ENCODE peak calls at places on chromosome 22, in ten cellular contexts. One of them, this sample, is unnamed.
A peak's percentile ranks its signal among the peaks of the same experiment; 100 is the strongest.

GRCh38 chr22:43829904-43830851 is 18.1 kb upstream of the EFCAB6 start:
- DNase-seq in nucleus accumbens: no peak
- DNase-seq in activated gamma-delta T cell: no peak
- DNase-seq in non-pigmented ciliary epithelial cell: no peak
- DNase-seq in ACHN: no peak
- DNase-seq in endothelial cell: no peak
- DNase-seq in AG04450: no peak
- DNase-seq in epithelial cell of esophagus: no peak
- DNase-seq in stomach: no peak
- DNase-seq in posterior vena cava: peak; percentile 89
- DNase-seq in this sample: no peak

GRCh38 chr22:50674127-50674493 is 1.5 kb downstream of the SHANK3 start:
- DNase-seq in nucleus accumbens: no peak
- DNase-seq in activated gamma-delta T cell: no peak
- DNase-seq in non-pigmented ciliary epithelial cell: no peak
- DNase-seq in ACHN: no peak
- DNase-seq in endothelial cell: peak; percentile 59
- DNase-seq in AG04450: no peak
- DNase-seq in epithelial cell of esophagus: no peak
- DNase-seq in stomach: no peak
- DNase-seq in posterior vena cava: no peak
- DNase-seq in this sample: no peak

GRCh38 chr22:27136596-27136995 is 479.2 kb downstream of the MIAT start:
- DNase-seq in nucleus accumbens: no peak
- DNase-seq in activated gamma-delta T cell: no peak
- DNase-seq in non-pigmented ciliary epithelial cell: no peak
- DNase-seq in ACHN: no peak
- DNase-seq in endothelial cell: no peak
- DNase-seq in AG04450: no peak
- DNase-seq in epithelial cell of esophagus: no peak
- DNase-seq in stomach: no peak
- DNase-seq in posterior vena cava: no peak
- DNase-seq in this sample: no peak

GRCh38 chr22:22074634-22075381 is 92.2 kb upstream of the TOP3B start:
- DNase-seq in nucleus accumbens: no peak
- DNase-seq in activated gamma-delta T cell: no peak
- DNase-seq in non-pigmented ciliary epithelial cell: no peak
- DNase-seq in ACHN: peak; percentile 43
- DNase-seq in endothelial cell: no peak
- DNase-seq in AG04450: no peak
- DNase-seq in epithelial cell of esophagus: peak; percentile 55
- DNase-seq in stomach: no peak
- DNase-seq in posterior vena cava: no peak
- DNase-seq in this sample: no peak

GRCh38 chr22:49481651-49482399 is 345.8 kb downstream of the BRD1 start:
- DNase-seq in nucleus accumbens: no peak
- DNase-seq in activated gamma-delta T cell: no peak
- DNase-seq in non-pigmented ciliary epithelial cell: no peak
- DNase-seq in ACHN: peak; percentile 18
- DNase-seq in endothelial cell: no peak
- DNase-seq in AG04450: no peak
- DNase-seq in epithelial cell of esophagus: no peak
- DNase-seq in stomach: no peak
- DNase-seq in posterior vena cava: no peak
- DNase-seq in this sample: no peak

GRCh38 chr22:23220485-23221350 is 40.4 kb downstream of the BCR start:
- DNase-seq in nucleus accumbens: no peak
- DNase-seq in activated gamma-delta T cell: no peak
- DNase-seq in non-pigmented ciliary epithelial cell: no peak
- DNase-seq in ACHN: no peak
- DNase-seq in endothelial cell: no peak
- DNase-seq in AG04450: no peak
- DNase-seq in epithelial cell of esophagus: peak; percentile 85
- DNase-seq in stomach: no peak
- DNase-seq in posterior vena cava: no peak
- DNase-seq in this sample: no peak

GRCh38 chr22:38867496-38868285 is 4.3 kb downstream of the CBX6 start:
- DNase-seq in nucleus accumbens: no peak
- DNase-seq in activated gamma-delta T cell: no peak
- DNase-seq in non-pigmented ciliary epithelial cell: no peak
- DNase-seq in ACHN: no peak
- DNase-seq in endothelial cell: no peak
- DNase-seq in AG04450: no peak
- DNase-seq in epithelial cell of esophagus: no peak
- DNase-seq in stomach: no peak
- DNase-seq in posterior vena cava: peak; percentile 74
- DNase-seq in this sample: no peak

GRCh38 chr22:29914165-29914564 is 31.2 kb downstream of the MTMR3 start:
- DNase-seq in nucleus accumbens: no peak
- DNase-seq in activated gamma-delta T cell: no peak
- DNase-seq in non-pigmented ciliary epithelial cell: peak; percentile 67
- DNase-seq in ACHN: peak; percentile 67
- DNase-seq in endothelial cell: no peak
- DNase-seq in AG04450: peak; percentile 34
- DNase-seq in epithelial cell of esophagus: peak; percentile 86
- DNase-seq in stomach: no peak
- DNase-seq in posterior vena cava: no peak
- DNase-seq in this sample: no peak

GRCh38 chr22:27262371-27262770 is 539.2 kb downstream of the MN1 start:
- DNase-seq in nucleus accumbens: no peak
- DNase-seq in activated gamma-delta T cell: no peak
- DNase-seq in non-pigmented ciliary epithelial cell: no peak
- DNase-seq in ACHN: no peak
- DNase-seq in endothelial cell: no peak
- DNase-seq in AG04450: no peak
- DNase-seq in epithelial cell of esophagus: no peak
- DNase-seq in stomach: no peak
- DNase-seq in posterior vena cava: no peak
- DNase-seq in this sample: no peak

GRCh38 chr22:22943521-22944267 is 56.1 kb downstream of the IGLL5 start:
- DNase-seq in nucleus accumbens: no peak
- DNase-seq in activated gamma-delta T cell: no peak
- DNase-seq in non-pigmented ciliary epithelial cell: no peak
- DNase-seq in ACHN: no peak
- DNase-seq in endothelial cell: peak; percentile 3
- DNase-seq in AG04450: no peak
- DNase-seq in epithelial cell of esophagus: no peak
- DNase-seq in stomach: peak; percentile 21
- DNase-seq in posterior vena cava: peak; percentile 59
- DNase-seq in this sample: no peak

GRCh38 chr22:20084547-20085413 is 4.7 kb downstream of the DGCR8 start:
- DNase-seq in nucleus accumbens: no peak
- DNase-seq in activated gamma-delta T cell: no peak
- DNase-seq in non-pigmented ciliary epithelial cell: no peak
- DNase-seq in ACHN: peak; percentile 27
- DNase-seq in endothelial cell: peak; percentile 52
- DNase-seq in AG04450: no peak
- DNase-seq in epithelial cell of esophagus: no peak
- DNase-seq in stomach: peak; percentile 52
- DNase-seq in posterior vena cava: no peak
- DNase-seq in this sample: no peak

GRCh38 chr22:46674367-46674781 is 54.2 kb downstream of the GRAMD4 start:
- DNase-seq in nucleus accumbens: no peak
- DNase-seq in activated gamma-delta T cell: peak; percentile 72
- DNase-seq in non-pigmented ciliary epithelial cell: no peak
- DNase-seq in ACHN: no peak
- DNase-seq in endothelial cell: no peak
- DNase-seq in AG04450: no peak
- DNase-seq in epithelial cell of esophagus: no peak
- DNase-seq in stomach: peak; percentile 60
- DNase-seq in posterior vena cava: peak; percentile 92
- DNase-seq in this sample: no peak

GRCh38 chr22:35449829-35450689 is 50.1 kb downstream of the MCM5 start:
- DNase-seq in nucleus accumbens: no peak
- DNase-seq in activated gamma-delta T cell: no peak
- DNase-seq in non-pigmented ciliary epithelial cell: no peak
- DNase-seq in ACHN: no peak
- DNase-seq in endothelial cell: no peak
- DNase-seq in AG04450: no peak
- DNase-seq in epithelial cell of esophagus: no peak
- DNase-seq in stomach: no peak
- DNase-seq in posterior vena cava: no peak
- DNase-seq in this sample: no peak

GRCh38 chr22:18954333-18954732 is 18.2 kb upstream of the PRODH start:
- DNase-seq in nucleus accumbens: no peak
- DNase-seq in activated gamma-delta T cell: peak; percentile 31
- DNase-seq in non-pigmented ciliary epithelial cell: no peak
- DNase-seq in ACHN: peak; percentile 49
- DNase-seq in endothelial cell: peak; percentile 86
- DNase-seq in AG04450: peak; percentile 6
- DNase-seq in epithelial cell of esophagus: peak; percentile 49
- DNase-seq in stomach: peak; percentile 75
- DNase-seq in posterior vena cava: peak; percentile 90
- DNase-seq in this sample: no peak

GRCh38 chr22:29718949-29719893 is 582 bp upstream of the CABP7 start:
- DNase-seq in nucleus accumbens: no peak
- DNase-seq in activated gamma-delta T cell: no peak
- DNase-seq in non-pigmented ciliary epithelial cell: no peak
- DNase-seq in ACHN: no peak
- DNase-seq in endothelial cell: no peak
- DNase-seq in AG04450: no peak
- DNase-seq in epithelial cell of esophagus: no peak
- DNase-seq in stomach: no peak
- DNase-seq in posterior vena cava: no peak
- DNase-seq in this sample: no peak

GRCh38 chr22:22935546-22936157 is 48.0 kb downstream of the IGLL5 start:
- DNase-seq in nucleus accumbens: no peak
- DNase-seq in activated gamma-delta T cell: no peak
- DNase-seq in non-pigmented ciliary epithelial cell: no peak
- DNase-seq in ACHN: no peak
- DNase-seq in endothelial cell: no peak
- DNase-seq in AG04450: no peak
- DNase-seq in epithelial cell of esophagus: no peak
- DNase-seq in stomach: peak; percentile 35
- DNase-seq in posterior vena cava: no peak
- DNase-seq in this sample: no peak

GRCh38 chr22:36395061-36395849 is 7.5 kb upstream of the MYH9 start:
- DNase-seq in nucleus accumbens: no peak
- DNase-seq in activated gamma-delta T cell: no peak
- DNase-seq in non-pigmented ciliary epithelial cell: no peak
- DNase-seq in ACHN: no peak
- DNase-seq in endothelial cell: no peak
- DNase-seq in AG04450: no peak
- DNase-seq in epithelial cell of esophagus: peak; percentile 89
- DNase-seq in stomach: peak; percentile 46
- DNase-seq in posterior vena cava: no peak
- DNase-seq in this sample: no peak

GRCh38 chr22:40499187-40499753 is 128.9 kb downstream of the SGSM3 start:
- DNase-seq in nucleus accumbens: no peak
- DNase-seq in activated gamma-delta T cell: no peak
- DNase-seq in non-pigmented ciliary epithelial cell: peak; percentile 97
- DNase-seq in ACHN: peak; percentile 90
- DNase-seq in endothelial cell: no peak
- DNase-seq in AG04450: peak; percentile 90
- DNase-seq in epithelial cell of esophagus: peak; percentile 87
- DNase-seq in stomach: peak; percentile 37
- DNase-seq in posterior vena cava: no peak
- DNase-seq in this sample: no peak

GRCh38 chr22:47283616-47284270 is 521.3 kb downstream of the TBC1D22A start:
- DNase-seq in nucleus accumbens: no peak
- DNase-seq in activated gamma-delta T cell: no peak
- DNase-seq in non-pigmented ciliary epithelial cell: no peak
- DNase-seq in ACHN: no peak
- DNase-seq in endothelial cell: no peak
- DNase-seq in AG04450: no peak
- DNase-seq in epithelial cell of esophagus: no peak
- DNase-seq in stomach: no peak
- DNase-seq in posterior vena cava: peak; percentile 61
- DNase-seq in this sample: no peak

GRCh38 chr22:29259253-29259899 is 8.4 kb downstream of the RHBDD3 start:
- DNase-seq in nucleus accumbens: no peak
- DNase-seq in activated gamma-delta T cell: no peak
- DNase-seq in non-pigmented ciliary epithelial cell: no peak
- DNase-seq in ACHN: no peak
- DNase-seq in endothelial cell: no peak
- DNase-seq in AG04450: no peak
- DNase-seq in epithelial cell of esophagus: no peak
- DNase-seq in stomach: no peak
- DNase-seq in posterior vena cava: no peak
- DNase-seq in this sample: no peak

GRCh38 chr22:39356464-39356863 is 6.7 kb downstream of the SYNGR1 start:
- DNase-seq in nucleus accumbens: no peak
- DNase-seq in activated gamma-delta T cell: no peak
- DNase-seq in non-pigmented ciliary epithelial cell: no peak
- DNase-seq in ACHN: no peak
- DNase-seq in endothelial cell: no peak
- DNase-seq in AG04450: no peak
- DNase-seq in epithelial cell of esophagus: peak; percentile 17
- DNase-seq in stomach: no peak
- DNase-seq in posterior vena cava: no peak
- DNase-seq in this sample: no peak

GRCh38 chr22:50085211-50085999 is at the start of gene MLC1:
- DNase-seq in nucleus accumbens: no peak
- DNase-seq in activated gamma-delta T cell: no peak
- DNase-seq in non-pigmented ciliary epithelial cell: no peak
- DNase-seq in ACHN: no peak
- DNase-seq in endothelial cell: no peak
- DNase-seq in AG04450: no peak
- DNase-seq in epithelial cell of esophagus: peak; percentile 25
- DNase-seq in stomach: no peak
- DNase-seq in posterior vena cava: no peak
- DNase-seq in this sample: no peak

GRCh38 chr22:19488884-19489843 is 9.4 kb downstream of the CDC45 start:
- DNase-seq in nucleus accumbens: no peak
- DNase-seq in activated gamma-delta T cell: no peak
- DNase-seq in non-pigmented ciliary epithelial cell: no peak
- DNase-seq in ACHN: peak; percentile 19
- DNase-seq in endothelial cell: no peak
- DNase-seq in AG04450: no peak
- DNase-seq in epithelial cell of esophagus: peak; percentile 32
- DNase-seq in stomach: no peak
- DNase-seq in posterior vena cava: no peak
- DNase-seq in this sample: no peak

GRCh38 chr22:39569066-39569465 is 1.5 kb upstream of the CACNA1I start:
- DNase-seq in nucleus accumbens: no peak
- DNase-seq in activated gamma-delta T cell: no peak
- DNase-seq in non-pigmented ciliary epithelial cell: no peak
- DNase-seq in ACHN: no peak
- DNase-seq in endothelial cell: no peak
- DNase-seq in AG04450: no peak
- DNase-seq in epithelial cell of esophagus: no peak
- DNase-seq in stomach: no peak
- DNase-seq in posterior vena cava: no peak
- DNase-seq in this sample: no peak

GRCh38 chr22:30733081-30733680 is 38.5 kb downstream of the OSBP2 start:
- DNase-seq in nucleus accumbens: no peak
- DNase-seq in activated gamma-delta T cell: no peak
- DNase-seq in non-pigmented ciliary epithelial cell: no peak
- DNase-seq in ACHN: no peak
- DNase-seq in endothelial cell: no peak
- DNase-seq in AG04450: peak; percentile 20
- DNase-seq in epithelial cell of esophagus: peak; percentile 18
- DNase-seq in stomach: no peak
- DNase-seq in posterior vena cava: no peak
- DNase-seq in this sample: no peak

GRCh38 chr22:29879738-29880137 is 3.2 kb upstream of the MTMR3 start:
- DNase-seq in nucleus accumbens: no peak
- DNase-seq in activated gamma-delta T cell: no peak
- DNase-seq in non-pigmented ciliary epithelial cell: no peak
- DNase-seq in ACHN: no peak
- DNase-seq in endothelial cell: no peak
- DNase-seq in AG04450: no peak
- DNase-seq in epithelial cell of esophagus: peak; percentile 14
- DNase-seq in stomach: no peak
- DNase-seq in posterior vena cava: no peak
- DNase-seq in this sample: no peak